ENCODE peak calls at places on chromosomes 7 and 10, in ten cellular contexts. One of them, this sample, is unnamed. For H3K36me3 and H3K4me1, the result is how much of the 10 kb centered on the place peaks cover.

GRCh38 chr7:2030475-2031456 is 202.0 kb downstream of the MAD1L1 start:
- DNase-seq in tibial nerve: no peak
- DNase-seq in heart left ventricle: peak
- DNase-seq in lung: no peak
- DNase-seq in MM.1S: no peak
- DNase-seq in CD4-positive, alpha-beta memory T cell: peak
- DNase-seq in right lobe of liver: peak
- DNase-seq in neural progenitor cell: no peak
- DNase-seq in Karpas-422: no peak
- DNase-seq in endodermal cell: no peak
- DNase-seq in this sample: peak

GRCh38 chr7:94228678-94229077 is 166.0 kb upstream of the COL1A2 start:
- DNase-seq in neural progenitor cell: no peak
- DNase-seq in MM.1S: no peak
- DNase-seq in endodermal cell: no peak
- DNase-seq in CD4-positive, alpha-beta memory T cell: no peak
- DNase-seq in lung: no peak
- DNase-seq in heart left ventricle: no peak
- DNase-seq in Karpas-422: no peak
- DNase-seq in tibial nerve: no peak
- DNase-seq in right lobe of liver: no peak
- DNase-seq in this sample: no peak

GRCh38 chr10:93462371-93462770 is 19.8 kb downstream of the MYOF start:
- DNase-seq in CD4-positive, alpha-beta memory T cell: no peak
- DNase-seq in MM.1S: no peak
- DNase-seq in heart left ventricle: no peak
- DNase-seq in endodermal cell: peak
- DNase-seq in tibial nerve: no peak
- DNase-seq in neural progenitor cell: no peak
- DNase-seq in right lobe of liver: no peak
- DNase-seq in Karpas-422: no peak
- DNase-seq in lung: no peak
- DNase-seq in this sample: no peak

GRCh38 chr7:112001089-112001826 is 204.9 kb downstream of the DOCK4 start:
- DNase-seq in CD4-positive, alpha-beta memory T cell: no peak
- DNase-seq in MM.1S: no peak
- DNase-seq in endodermal cell: no peak
- DNase-seq in heart left ventricle: no peak
- DNase-seq in Karpas-422: no peak
- DNase-seq in right lobe of liver: no peak
- DNase-seq in neural progenitor cell: no peak
- DNase-seq in lung: no peak
- DNase-seq in tibial nerve: no peak
- DNase-seq in this sample: no peak

GRCh38 chr10:119103687-119104652 is at the start of gene DENND10:
- DNase-seq in Karpas-422: peak
- DNase-seq in CD4-positive, alpha-beta memory T cell: peak
- DNase-seq in MM.1S: peak
- DNase-seq in tibial nerve: peak
- DNase-seq in heart left ventricle: peak
- DNase-seq in neural progenitor cell: peak
- DNase-seq in lung: peak
- DNase-seq in endodermal cell: peak
- DNase-seq in right lobe of liver: peak
- DNase-seq in this sample: peak

GRCh38 chr10:31884386-31884785 is 44.2 kb downstream of the ARHGAP12 start:
- DNase-seq in neural progenitor cell: no peak
- DNase-seq in Karpas-422: no peak
- DNase-seq in right lobe of liver: no peak
- DNase-seq in CD4-positive, alpha-beta memory T cell: no peak
- DNase-seq in lung: no peak
- DNase-seq in tibial nerve: no peak
- DNase-seq in endodermal cell: no peak
- DNase-seq in MM.1S: no peak
- DNase-seq in heart left ventricle: no peak
- DNase-seq in this sample: no peak

GRCh38 chr7:132499065-132499464 is 77.2 kb downstream of the PLXNA4 start:
- DNase-seq in Karpas-422: no peak
- DNase-seq in tibial nerve: no peak
- DNase-seq in right lobe of liver: no peak
- DNase-seq in lung: no peak
- DNase-seq in neural progenitor cell: no peak
- DNase-seq in heart left ventricle: no peak
- DNase-seq in CD4-positive, alpha-beta memory T cell: no peak
- DNase-seq in endodermal cell: no peak
- DNase-seq in MM.1S: no peak
- DNase-seq in this sample: no peak

GRCh38 chr7:157782041-157782440 is 445.2 kb downstream of the DNAJB6 start:
- DNase-seq in neural progenitor cell: no peak
- DNase-seq in right lobe of liver: peak
- DNase-seq in heart left ventricle: no peak
- DNase-seq in tibial nerve: no peak
- DNase-seq in CD4-positive, alpha-beta memory T cell: no peak
- DNase-seq in Karpas-422: no peak
- DNase-seq in endodermal cell: no peak
- DNase-seq in lung: no peak
- DNase-seq in MM.1S: no peak
- DNase-seq in this sample: no peak

GRCh38 chr10:93716771-93717170 is 14.4 kb upstream of the FRA10AC1 start:
- DNase-seq in MM.1S: no peak
- DNase-seq in Karpas-422: no peak
- DNase-seq in CD4-positive, alpha-beta memory T cell: no peak
- DNase-seq in tibial nerve: no peak
- DNase-seq in heart left ventricle: no peak
- DNase-seq in lung: no peak
- DNase-seq in right lobe of liver: no peak
- DNase-seq in neural progenitor cell: no peak
- DNase-seq in endodermal cell: no peak
- DNase-seq in this sample: no peak

GRCh38 chr7:155578016-155578415 is 31.7 kb upstream of the CNPY1 start:
- DNase-seq in heart left ventricle: no peak
- DNase-seq in tibial nerve: no peak
- DNase-seq in Karpas-422: no peak
- DNase-seq in neural progenitor cell: no peak
- DNase-seq in MM.1S: no peak
- DNase-seq in right lobe of liver: no peak
- DNase-seq in endodermal cell: no peak
- DNase-seq in lung: no peak
- DNase-seq in CD4-positive, alpha-beta memory T cell: no peak
- DNase-seq in this sample: no peak

GRCh38 chr10:103062854-103063642 is 130.0 kb downstream of the NT5C2 start:
- DNase-seq in endodermal cell: peak
- DNase-seq in tibial nerve: no peak
- DNase-seq in heart left ventricle: no peak
- DNase-seq in Karpas-422: peak
- DNase-seq in right lobe of liver: no peak
- DNase-seq in MM.1S: no peak
- DNase-seq in lung: no peak
- DNase-seq in neural progenitor cell: no peak
- DNase-seq in CD4-positive, alpha-beta memory T cell: no peak
- DNase-seq in this sample: no peak

GRCh38 chr10:4426866-4427265 is 399.1 kb upstream of the AKR1E2 start:
- DNase-seq in Karpas-422: no peak
- DNase-seq in CD4-positive, alpha-beta memory T cell: no peak
- DNase-seq in lung: no peak
- DNase-seq in right lobe of liver: no peak
- DNase-seq in endodermal cell: no peak
- DNase-seq in neural progenitor cell: no peak
- DNase-seq in MM.1S: no peak
- DNase-seq in tibial nerve: no peak
- DNase-seq in heart left ventricle: no peak
- DNase-seq in this sample: no peak

GRCh38 chr10:121570316-121570715 is 27.9 kb downstream of the FGFR2 start:
- DNase-seq in heart left ventricle: no peak
- DNase-seq in CD4-positive, alpha-beta memory T cell: no peak
- DNase-seq in right lobe of liver: no peak
- DNase-seq in neural progenitor cell: no peak
- DNase-seq in MM.1S: no peak
- DNase-seq in endodermal cell: no peak
- DNase-seq in tibial nerve: no peak
- DNase-seq in lung: no peak
- DNase-seq in Karpas-422: no peak
- DNase-seq in this sample: no peak

GRCh38 chr10:121576139-121576538 is 22.1 kb downstream of the FGFR2 start:
- DNase-seq in neural progenitor cell: no peak
- DNase-seq in lung: no peak
- DNase-seq in MM.1S: no peak
- DNase-seq in tibial nerve: no peak
- DNase-seq in CD4-positive, alpha-beta memory T cell: no peak
- DNase-seq in endodermal cell: no peak
- DNase-seq in heart left ventricle: no peak
- DNase-seq in Karpas-422: no peak
- DNase-seq in right lobe of liver: no peak
- DNase-seq in this sample: no peak

GRCh38 chr10:121574519-121575170 is 23.6 kb downstream of the FGFR2 start:
- DNase-seq in CD4-positive, alpha-beta memory T cell: no peak
- DNase-seq in tibial nerve: no peak
- DNase-seq in heart left ventricle: no peak
- DNase-seq in Karpas-422: no peak
- DNase-seq in endodermal cell: no peak
- DNase-seq in MM.1S: no peak
- DNase-seq in lung: no peak
- DNase-seq in right lobe of liver: no peak
- DNase-seq in neural progenitor cell: no peak
- DNase-seq in this sample: no peak

GRCh38 chr10:121572857-121573540 is 25.2 kb downstream of the FGFR2 start:
- DNase-seq in MM.1S: no peak
- DNase-seq in heart left ventricle: no peak
- DNase-seq in endodermal cell: no peak
- DNase-seq in neural progenitor cell: no peak
- DNase-seq in tibial nerve: no peak
- DNase-seq in Karpas-422: no peak
- DNase-seq in right lobe of liver: no peak
- DNase-seq in CD4-positive, alpha-beta memory T cell: no peak
- DNase-seq in lung: no peak
- DNase-seq in this sample: no peak

GRCh38 chr10:121573541-121573941 is 24.7 kb downstream of the FGFR2 start:
- DNase-seq in endodermal cell: no peak
- DNase-seq in lung: no peak
- DNase-seq in right lobe of liver: no peak
- DNase-seq in tibial nerve: no peak
- DNase-seq in neural progenitor cell: no peak
- DNase-seq in Karpas-422: no peak
- DNase-seq in CD4-positive, alpha-beta memory T cell: no peak
- DNase-seq in heart left ventricle: no peak
- DNase-seq in MM.1S: no peak
- DNase-seq in this sample: no peak
- H3K27ac ChIP-seq in endodermal cell: no peak
- H3K27ac ChIP-seq in lung: no peak
- H3K27ac ChIP-seq in right lobe of liver: no peak
- H3K27ac ChIP-seq in tibial nerve: no peak
- H3K27ac ChIP-seq in neural progenitor cell: no peak
- H3K27ac ChIP-seq in Karpas-422: no peak
- H3K27ac ChIP-seq in CD4-positive, alpha-beta memory T cell: no peak
- H3K27ac ChIP-seq in heart left ventricle: no peak
- H3K27ac ChIP-seq in MM.1S: no peak
- H3K27ac ChIP-seq in this sample: peak

GRCh38 chr7:77644774-77645173 is 51.5 kb upstream of the RSBN1L start:
- DNase-seq in Karpas-422: no peak
- DNase-seq in neural progenitor cell: no peak
- DNase-seq in tibial nerve: no peak
- DNase-seq in lung: no peak
- DNase-seq in endodermal cell: no peak
- DNase-seq in heart left ventricle: no peak
- DNase-seq in MM.1S: no peak
- DNase-seq in CD4-positive, alpha-beta memory T cell: no peak
- DNase-seq in right lobe of liver: no peak
- DNase-seq in this sample: no peak
- H3K36me3 ChIP-seq in Karpas-422: under half
- H3K36me3 ChIP-seq in neural progenitor cell: under half
- H3K36me3 ChIP-seq in tibial nerve: under half
- H3K36me3 ChIP-seq in lung: under half
- H3K36me3 ChIP-seq in endodermal cell: half or more
- H3K36me3 ChIP-seq in heart left ventricle: half or more
- H3K36me3 ChIP-seq in MM.1S: under half
- H3K36me3 ChIP-seq in CD4-positive, alpha-beta memory T cell: under half
- H3K36me3 ChIP-seq in right lobe of liver: under half
- H3K36me3 ChIP-seq in this sample: under half

GRCh38 chr7:6480323-6480660 is 32.5 kb upstream of the DAGLB start:
- DNase-seq in CD4-positive, alpha-beta memory T cell: no peak
- DNase-seq in MM.1S: no peak
- DNase-seq in tibial nerve: no peak
- DNase-seq in heart left ventricle: no peak
- DNase-seq in lung: no peak
- DNase-seq in neural progenitor cell: no peak
- DNase-seq in endodermal cell: no peak
- DNase-seq in right lobe of liver: no peak
- DNase-seq in Karpas-422: no peak
- DNase-seq in this sample: no peak
- H3K4me1 ChIP-seq in CD4-positive, alpha-beta memory T cell: half or more
- H3K4me1 ChIP-seq in MM.1S: under half
- H3K4me1 ChIP-seq in tibial nerve: under half
- H3K4me1 ChIP-seq in heart left ventricle: half or more
- H3K4me1 ChIP-seq in lung: under half
- H3K4me1 ChIP-seq in neural progenitor cell: under half
- H3K4me1 ChIP-seq in endodermal cell: under half
- H3K4me1 ChIP-seq in right lobe of liver: half or more
- H3K4me1 ChIP-seq in Karpas-422: half or more
- H3K4me1 ChIP-seq in this sample: under half

GRCh38 chr10:53622201-53622600 is 849.6 kb upstream of the MBL2 start:
- DNase-seq in endodermal cell: no peak
- DNase-seq in MM.1S: no peak
- DNase-seq in lung: no peak
- DNase-seq in neural progenitor cell: no peak
- DNase-seq in tibial nerve: no peak
- DNase-seq in Karpas-422: no peak
- DNase-seq in CD4-positive, alpha-beta memory T cell: no peak
- DNase-seq in right lobe of liver: no peak
- DNase-seq in heart left ventricle: no peak
- DNase-seq in this sample: no peak
- H3K27ac ChIP-seq in endodermal cell: no peak
- H3K27ac ChIP-seq in MM.1S: no peak
- H3K27ac ChIP-seq in lung: no peak
- H3K27ac ChIP-seq in neural progenitor cell: no peak
- H3K27ac ChIP-seq in tibial nerve: no peak
- H3K27ac ChIP-seq in Karpas-422: no peak
- H3K27ac ChIP-seq in CD4-positive, alpha-beta memory T cell: no peak
- H3K27ac ChIP-seq in right lobe of liver: no peak
- H3K27ac ChIP-seq in heart left ventricle: no peak
- H3K27ac ChIP-seq in this sample: no peak

DNA sequence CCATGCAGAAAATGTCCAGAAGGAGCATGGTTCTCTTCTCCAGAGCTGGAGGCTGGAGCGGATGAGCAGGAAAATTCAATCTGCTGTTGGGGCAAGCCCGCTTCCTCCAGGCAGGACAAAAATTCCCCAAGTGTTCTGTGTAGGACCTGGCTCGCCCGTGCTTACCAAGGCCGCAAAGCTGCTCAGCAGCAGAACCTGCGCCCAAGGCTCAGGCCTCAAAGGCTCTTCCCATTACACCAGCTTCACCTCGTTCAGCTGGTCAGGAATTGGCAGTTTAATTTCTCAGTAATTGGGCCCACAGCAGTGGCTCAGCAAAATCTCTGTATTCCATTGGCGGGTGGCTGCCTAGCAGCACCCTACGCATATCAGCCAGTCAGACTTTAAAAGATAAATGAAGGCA is 5.7 kb downstream of the FZD9 start:
- DNase-seq in lung: no peak
- DNase-seq in tibial nerve: no peak
- DNase-seq in right lobe of liver: no peak
- DNase-seq in neural progenitor cell: no peak
- DNase-seq in heart left ventricle: no peak
- DNase-seq in endodermal cell: no peak
- DNase-seq in CD4-positive, alpha-beta memory T cell: no peak
- DNase-seq in MM.1S: no peak
- DNase-seq in Karpas-422: no peak
- DNase-seq in this sample: no peak
- H3K36me3 ChIP-seq in lung: under half
- H3K36me3 ChIP-seq in tibial nerve: under half
- H3K36me3 ChIP-seq in right lobe of liver: under half
- H3K36me3 ChIP-seq in neural progenitor cell: under half
- H3K36me3 ChIP-seq in heart left ventricle: half or more
- H3K36me3 ChIP-seq in endodermal cell: under half
- H3K36me3 ChIP-seq in CD4-positive, alpha-beta memory T cell: under half
- H3K36me3 ChIP-seq in MM.1S: under half
- H3K36me3 ChIP-seq in Karpas-422: under half
- H3K36me3 ChIP-seq in this sample: under half